ENCODE peak calls at places on chromosomes 4 and X, in four cellular contexts. Z is aorta, F is GM23248, J is MM.1S. P is an unnamed sample.

GRCh38 chr4:151671541-151672059 is 89.2 kb downstream of the GATB start:
- DNase-seq in Z (no peak), F (no peak), J (no peak), P (no peak)

GRCh38 chrX:154600962-154601374 is 16.0 kb downstream of the CTAG1A start:
- DNase-seq in J (no peak), F (peak; percentile 44), Z (no peak), P (no peak)

GRCh38 chr4:123562994-123563745 is 166.6 kb downstream of the SPRY1 start:
- DNase-seq in Z (no peak), F (peak; percentile 44), J (no peak), P (no peak)

GRCh38 chrX:9681422-9681821 is 84.2 kb downstream of the GPR143 start:
- DNase-seq in J (no peak), Z (no peak), F (peak; percentile 3), P (no peak)

GRCh38 chrX:154123241-154124219 is 20.5 kb upstream of the OPN1LW start:
- DNase-seq in F (no peak), J (peak; percentile 59), Z (peak; percentile 61), P (peak; percentile 44)

GRCh38 chrX:140766024-140766611 is 56.6 kb downstream of the LINC00632 start:
- DNase-seq in J (peak; percentile 62), Z (peak; percentile 78), F (peak; percentile 63), P (peak; percentile 51)

GRCh38 chrX:119427024-119427794 is 28.1 kb downstream of the SLC25A43 start:
- DNase-seq in J (peak; percentile 9), Z (no peak), F (peak; percentile 26), P (no peak)

GRCh38 chr4:145484240-145484846 is 2.7 kb downstream of the SMAD1 start:
- DNase-seq in Z (no peak), J (no peak), F (no peak), P (no peak)

GRCh38 chr4:65805936-65806335 is 135.6 kb upstream of the EPHA5 start:
- DNase-seq in J (peak; percentile 48), F (no peak), Z (no peak), P (no peak)

GRCh38 chr4:68358988-68359387 is 9.1 kb upstream of the YTHDC1 start:
- DNase-seq in Z (no peak), J (no peak), F (no peak), P (no peak)

GRCh38 chrX:66892004-66892403 is 253.1 kb upstream of the EDA2R start:
- DNase-seq in Z (no peak), J (no peak), F (no peak), P (no peak)

GRCh38 chrX:6460893-6461490 is 73.9 kb downstream of the VCX3A start:
- DNase-seq in F (no peak), Z (no peak), J (no peak), P (no peak)

GRCh38 chr4:1728061-1728980 is 7.0 kb downstream of the TACC3 start:
- DNase-seq in J (no peak), Z (peak; percentile 68), F (no peak), P (peak; percentile 49)

DNA sequence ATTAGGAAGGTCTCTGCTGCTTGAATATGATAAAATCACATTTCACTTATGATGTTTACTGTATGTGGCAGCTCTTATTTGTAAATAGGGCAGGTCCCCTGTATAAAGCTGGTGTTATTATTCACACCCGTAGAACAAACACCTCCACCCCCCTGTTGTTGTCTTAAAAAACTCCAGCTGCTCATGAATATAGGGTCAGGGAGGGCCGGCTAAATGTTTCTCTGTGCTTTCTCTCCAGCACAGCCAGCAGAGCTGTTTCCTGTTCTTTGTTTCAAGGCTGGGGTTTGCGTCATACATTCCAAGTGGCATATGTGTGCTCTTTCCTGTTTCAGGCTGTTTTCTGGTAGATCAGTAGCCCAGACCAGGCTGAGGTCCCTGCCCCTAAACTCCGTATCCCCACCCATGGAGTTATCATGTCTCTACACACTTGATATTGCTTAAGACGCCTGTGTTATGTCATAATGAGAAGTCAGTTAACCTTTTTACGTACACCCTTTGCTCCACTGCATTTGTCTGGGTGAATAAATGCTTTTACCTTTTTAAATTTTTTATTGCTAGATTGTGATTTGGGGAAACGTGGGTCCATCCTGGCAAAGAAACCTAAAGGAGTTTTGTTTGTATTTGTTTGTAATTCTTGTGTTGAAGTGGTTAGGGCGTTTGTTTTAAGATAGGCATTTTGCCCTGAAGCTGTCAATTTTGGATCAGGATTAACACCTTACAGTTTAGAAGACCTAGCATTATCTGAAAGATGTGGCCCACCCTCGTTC is 3.2 kb downstream of the KLF3 start:
- DNase-seq in Z (no peak), F (peak; percentile 98), J (peak; percentile 90), P (peak; percentile 71)
- H3K4me3 ChIP-seq in Z (peak overlapping the region; percentile 52), F (peak overlapping the region; percentile 84), J (peak overlapping the region; percentile 88), P (peak overlapping the region; percentile 96)

GRCh38 chrX:53685711-53686110 is 808 bp downstream of the HUWE1 start:
- DNase-seq in J (no peak), F (peak; percentile 24), Z (no peak), P (no peak)

GRCh38 chrX:53684415-53685192 is 1.9 kb downstream of the HUWE1 start:
- DNase-seq in Z (peak; percentile 96), F (peak; percentile 7), J (no peak), P (peak; percentile 95)

GRCh38 chrX:53682885-53683555 is 3.5 kb downstream of the HUWE1 start:
- DNase-seq in J (peak; percentile 30), Z (no peak), F (peak; percentile 72), P (no peak)

GRCh38 chrX:53681661-53682060 is 4.9 kb downstream of the HUWE1 start:
- DNase-seq in Z (no peak), J (no peak), F (peak; percentile 53), P (no peak)

DNA sequence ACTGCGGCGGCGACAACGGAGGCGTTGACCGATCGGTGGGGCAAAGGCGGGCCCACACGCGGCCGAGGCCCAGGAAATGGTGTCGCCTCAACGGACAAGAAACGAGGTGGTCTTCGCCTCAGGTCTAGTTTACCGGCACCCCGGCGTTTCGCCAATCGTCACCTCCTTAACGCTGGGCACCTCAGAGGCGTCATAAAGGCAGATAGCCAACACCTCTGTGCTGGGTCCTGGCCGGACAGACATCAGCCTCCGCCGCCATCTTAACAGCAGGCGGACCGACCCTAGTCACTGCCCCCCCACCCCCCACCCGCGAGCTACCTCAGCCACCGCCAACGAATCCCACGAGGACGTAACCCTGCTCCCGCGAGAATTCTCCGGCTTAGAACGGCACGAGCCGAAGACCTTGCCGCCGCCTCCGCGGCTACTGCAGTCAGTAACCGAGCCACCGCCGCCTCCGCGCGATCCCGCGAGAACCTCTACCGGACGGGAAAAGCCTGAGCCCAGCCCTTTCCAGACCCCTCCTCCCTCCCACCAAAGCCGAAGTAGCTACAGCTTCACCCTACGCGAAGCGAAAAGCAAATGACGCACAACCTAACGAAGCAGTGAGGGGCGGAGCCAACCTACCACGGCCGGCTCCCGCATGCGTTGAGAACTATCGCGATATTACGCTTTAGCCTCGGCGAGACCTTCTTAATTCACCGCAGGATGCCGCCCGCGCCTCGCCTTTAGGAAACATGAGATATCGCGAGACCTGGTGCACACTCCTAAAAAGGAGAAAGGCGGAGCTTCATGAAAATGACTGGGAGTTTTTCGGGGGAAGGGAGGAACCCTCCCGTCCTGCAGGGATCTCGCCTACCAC is 2.7 kb downstream of the HUWE1 start:
- DNase-seq in Z (peak; percentile 94), J (peak; percentile 97), F (peak; percentile 99), P (peak; percentile 92)
- H3K4me1 ChIP-seq in Z (no peaks in the 10 kb centered on the region), J (peaks cover 5% of the 10 kb centered on the region), F (peaks cover 9% of the 10 kb centered on the region), P (peaks cover 1% of the 10 kb centered on the region)

GRCh38 chr4:14667624-14668295 is 334.5 kb upstream of the CPEB2 start:
- DNase-seq in F (no peak), Z (no peak), J (no peak), P (no peak)

GRCh38 chr4:14669418-14669817 is 332.9 kb upstream of the CPEB2 start:
- DNase-seq in Z (no peak), J (no peak), F (no peak), P (no peak)

DNA sequence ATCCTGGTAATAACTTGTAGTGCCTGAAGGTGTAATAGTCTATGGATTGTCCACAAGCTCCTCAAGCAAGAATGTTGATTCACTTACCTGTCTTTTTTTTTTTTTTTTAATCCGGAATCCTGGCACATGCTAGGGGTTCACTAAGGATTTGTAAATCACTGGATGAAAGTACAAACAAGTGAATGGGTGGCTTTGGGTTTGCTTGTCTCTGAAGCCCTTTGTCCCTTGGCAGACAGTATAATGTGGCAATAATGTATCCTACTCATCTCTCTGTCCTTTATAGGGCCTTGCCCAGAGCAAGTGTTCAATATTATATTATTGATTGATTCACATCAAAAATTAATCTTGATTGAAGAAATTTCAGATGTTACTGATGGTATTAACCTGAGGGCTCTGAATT is 334.0 kb upstream of the CPEB2 start:
- DNase-seq in J (no peak), F (no peak), Z (no peak), P (no peak)
- H3K27ac ChIP-seq in J (no peak overlapping the region), F (no peak overlapping the region), Z (no peak overlapping the region), P (no peak overlapping the region)

GRCh38 chr4:80196259-80197131 is 808 bp upstream of the PRDM8 start:
- DNase-seq in Z (no peak), J (no peak), F (no peak), P (no peak)
- H3K4me3 ChIP-seq in Z (no peak overlapping the region), J (peak overlapping the region; percentile 37), F (peak overlapping the region; percentile 77), P (peak overlapping the region; percentile 49)

GRCh38 chr4:8198906-8199593 is at the start of gene SH3TC1:
- DNase-seq in J (peak; percentile 68), Z (peak; percentile 92), F (peak; percentile 97), P (peak; percentile 89)

GRCh38 chr4:8202108-8202507 is 3.0 kb downstream of the SH3TC1 start:
- DNase-seq in J (no peak), Z (no peak), F (no peak), P (no peak)

GRCh38 chr4:8201341-8201781 is 2.3 kb downstream of the SH3TC1 start:
- DNase-seq in J (no peak), Z (no peak), F (no peak), P (no peak)

GRCh38 chr4:8199594-8200301 is 658 bp downstream of the SH3TC1 start:
- DNase-seq in F (no peak), Z (no peak), J (peak; percentile 46), P (peak; percentile 62)

GRCh38 chr4:8200302-8200975 is 1.3 kb downstream of the SH3TC1 start:
- DNase-seq in Z (no peak), J (no peak), F (no peak), P (peak; percentile 92)
- H3K4me1 ChIP-seq in Z (no peaks in the 10 kb centered on the region), J (peaks cover 6% of the 10 kb centered on the region), F (peaks cover 8% of the 10 kb centered on the region), P (no peaks in the 10 kb centered on the region)

DNA sequence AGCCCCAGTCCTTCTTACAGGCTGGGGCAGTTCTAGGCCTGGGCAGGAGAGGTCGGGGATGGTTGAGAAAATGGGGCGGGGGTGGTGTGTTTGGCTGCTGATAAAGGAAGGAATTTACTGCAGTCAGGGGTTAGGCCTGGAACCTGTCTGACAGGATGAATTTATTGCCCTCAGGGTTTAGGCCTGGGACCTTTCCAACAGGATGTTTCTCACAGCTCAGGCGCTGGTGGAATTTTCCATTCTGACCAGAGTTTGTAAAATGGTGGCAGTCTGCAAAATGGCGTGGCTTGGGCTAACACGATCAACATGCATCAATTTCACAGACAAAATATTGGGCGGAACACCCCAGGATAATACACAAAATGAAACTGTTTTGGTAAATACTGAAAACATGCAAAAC is 83.5 kb upstream of the SPIN4 start:
- DNase-seq in Z (no peak), J (no peak), F (no peak), P (no peak)
- H3K27ac ChIP-seq in Z (no peak overlapping the region), J (no peak overlapping the region), F (no peak overlapping the region), P (no peak overlapping the region)

GRCh38 chrX:134173541-134174272 is 63.3 kb upstream of the CCDC160 start:
- DNase-seq in F (no peak), J (no peak), Z (no peak), P (no peak)
- H3K4me3 ChIP-seq in F (no peak overlapping the region), J (no peak overlapping the region), Z (no peak overlapping the region), P (peak overlapping the region; percentile 86)